ENCODE peak calls at places on chromosome 14, in four cellular contexts. T, U, E and R are unnamed samples.
A peak's percentile ranks its signal among the peaks of the same experiment; 100 is the strongest.

GRCh38 chr14:29861996-29862395 is 65.7 kb downstream of the PRKD1 start:
- DNase-seq in T (no peak), U (no peak), E (no peak), R (no peak)

GRCh38 chr14:72739446-72740405 is 154.2 kb downstream of the DPF3 start:
- DNase-seq in U (no peak), T (no peak), E (no peak), R (no peak)

GRCh38 chr14:95811813-95812212 is 64.8 kb upstream of the TUNAR start:
- DNase-seq in T (no peak), U (no peak), E (no peak), R (no peak)

GRCh38 chr14:72549848-72550247 is 344.1 kb downstream of the DPF3 start:
- DNase-seq in T (no peak), U (no peak), E (no peak), R (no peak)

GRCh38 chr14:72256055-72256454 is 323.8 kb downstream of the RGS6 start:
- DNase-seq in U (no peak), E (no peak), T (peak; percentile 34), R (no peak)

GRCh38 chr14:101815994-101816393 is 54.5 kb downstream of the PPP2R5C start:
- DNase-seq in U (no peak), E (no peak), T (no peak), R (no peak)

GRCh38 chr14:55845963-55846851 is 266.2 kb downstream of the KTN1 start:
- DNase-seq in T (no peak), U (no peak), E (no peak), R (no peak)

GRCh38 chr14:54681819-54682261 is 114.9 kb downstream of the SAMD4A start:
- DNase-seq in E (no peak), U (no peak), T (no peak), R (no peak)

GRCh38 chr14:59123975-59124374 is 64.5 kb upstream of the DAAM1 start:
- DNase-seq in U (no peak), E (no peak), T (peak; percentile 12), R (no peak)

GRCh38 chr14:53391631-53392030 is 238.5 kb upstream of the DDHD1 start:
- DNase-seq in E (no peak), T (no peak), U (no peak), R (peak; percentile 67)

GRCh38 chr14:69242311-69243224 is 17.4 kb upstream of the GALNT16 start:
- DNase-seq in T (peak; percentile 49), U (peak; percentile 63), E (peak; percentile 13), R (peak; percentile 31)

GRCh38 chr14:81523016-81523415 is 10.6 kb downstream of the SEL1L start:
- DNase-seq in E (no peak), U (no peak), T (no peak), R (no peak)

GRCh38 chr14:64060648-64061096 is 207.9 kb downstream of the SYNE2 start:
- DNase-seq in T (no peak), E (no peak), U (peak; percentile 12), R (no peak)

GRCh38 chr14:76261371-76261811 is 109.7 kb downstream of the GPATCH2L start:
- DNase-seq in E (no peak), T (no peak), U (no peak), R (peak; percentile 31)

GRCh38 chr14:37592288-37593274 is 2.5 kb downstream of the FOXA1 start:
- DNase-seq in U (no peak), T (no peak), E (no peak), R (no peak)

GRCh38 chr14:73462815-73463214 is 4.5 kb upstream of the NUMB start:
- DNase-seq in U (no peak), E (no peak), T (peak; percentile 2), R (no peak)

GRCh38 chr14:72607386-72608125 is 286.3 kb downstream of the DPF3 start:
- DNase-seq in T (peak; percentile 75), E (no peak), U (no peak), R (no peak)

GRCh38 chr14:59707778-59708635 is 131.4 kb upstream of the CCDC175 start:
- DNase-seq in E (no peak), T (no peak), U (no peak), R (no peak)

GRCh38 chr14:97224016-97224415 is 426.8 kb downstream of the VRK1 start:
- DNase-seq in U (no peak), T (no peak), E (no peak), R (no peak)

GRCh38 chr14:104141621-104142091 is 3.3 kb downstream of the KIF26A start:
- DNase-seq in E (no peak), T (no peak), U (no peak), R (no peak)